ENCODE peak calls at places on chromosomes 7 and 10, in four cellular contexts. One of them, this sample, is unnamed. For H3K4me1, the result is how much of the 10 kb centered on the place peaks cover.

GRCh38 chr10:1206601-1207000 is 150.4 kb downstream of the WDR37 start:
- DNase-seq in A549: no peak
- DNase-seq in GM12878: no peak
- DNase-seq in HepG2: no peak
- DNase-seq in this sample: no peak

GRCh38 chr7:9796241-9796640 is 1177.4 kb upstream of the PHF14 start:
- DNase-seq in A549: no peak
- DNase-seq in GM12878: no peak
- DNase-seq in HepG2: no peak
- DNase-seq in this sample: no peak

GRCh38 chr10:132142396-132143161 is 44.2 kb upstream of the DPYSL4 start:
- DNase-seq in HepG2: no peak
- DNase-seq in A549: peak
- DNase-seq in GM12878: no peak
- DNase-seq in this sample: peak

GRCh38 chr10:23723796-23724195 is 284.9 kb downstream of the OTUD1 start:
- DNase-seq in GM12878: no peak
- DNase-seq in HepG2: no peak
- DNase-seq in A549: no peak
- DNase-seq in this sample: no peak

GRCh38 chr7:136900005-136900404 is 31.6 kb downstream of the CHRM2 start:
- DNase-seq in A549: no peak
- DNase-seq in HepG2: no peak
- DNase-seq in GM12878: no peak
- DNase-seq in this sample: no peak

GRCh38 chr10:108358912-108359311 is 1194.4 kb upstream of the SORCS1 start:
- DNase-seq in GM12878: peak
- DNase-seq in HepG2: peak
- DNase-seq in A549: peak
- DNase-seq in this sample: peak

GRCh38 chr10:5105626-5106025 is 11.4 kb downstream of the AKR1C3 start:
- DNase-seq in A549: no peak
- DNase-seq in HepG2: no peak
- DNase-seq in GM12878: no peak
- DNase-seq in this sample: no peak

GRCh38 chr10:4103586-4103985 is 318.6 kb upstream of the KLF6 start:
- DNase-seq in GM12878: no peak
- DNase-seq in HepG2: no peak
- DNase-seq in A549: no peak
- DNase-seq in this sample: no peak

GRCh38 chr10:11208908-11209809 is 191.5 kb downstream of the CELF2 start:
- DNase-seq in GM12878: no peak
- DNase-seq in HepG2: no peak
- DNase-seq in A549: no peak
- DNase-seq in this sample: no peak

GRCh38 chr7:42939457-42940240 is 7.5 kb downstream of the MRPL32 start:
- DNase-seq in A549: no peak
- DNase-seq in HepG2: no peak
- DNase-seq in GM12878: no peak
- DNase-seq in this sample: no peak

GRCh38 chr10:63657812-63658211 is 136.6 kb downstream of the REEP3 start:
- DNase-seq in HepG2: no peak
- DNase-seq in GM12878: no peak
- DNase-seq in A549: no peak
- DNase-seq in this sample: no peak

GRCh38 chr7:90246184-90246583 is 1.2 kb downstream of the CFAP69 start:
- DNase-seq in GM12878: no peak
- DNase-seq in A549: no peak
- DNase-seq in HepG2: no peak
- DNase-seq in this sample: no peak

GRCh38 chr7:51545131-51545530 is 228.5 kb upstream of the COBL start:
- DNase-seq in A549: no peak
- DNase-seq in HepG2: no peak
- DNase-seq in GM12878: no peak
- DNase-seq in this sample: no peak

GRCh38 chr10:113084031-113084430 is 134.0 kb downstream of the TCF7L2 start:
- DNase-seq in HepG2: no peak
- DNase-seq in A549: no peak
- DNase-seq in GM12878: no peak
- DNase-seq in this sample: no peak

GRCh38 chr10:73340121-73340520 is 18.5 kb downstream of the CFAP70 start:
- DNase-seq in A549: peak
- DNase-seq in HepG2: no peak
- DNase-seq in GM12878: no peak
- DNase-seq in this sample: no peak

GRCh38 chr10:51876528-51876927 is 177.1 kb upstream of the CSTF2T start:
- DNase-seq in GM12878: no peak
- DNase-seq in HepG2: no peak
- DNase-seq in A549: no peak
- DNase-seq in this sample: no peak
- H3K4me1 ChIP-seq in GM12878: under half
- H3K4me1 ChIP-seq in HepG2: under half
- H3K4me1 ChIP-seq in A549: under half
- H3K4me1 ChIP-seq in this sample: under half

GRCh38 chr7:100914879-100915442 is 19.3 kb upstream of the ACHE start:
- DNase-seq in GM12878: no peak
- DNase-seq in A549: peak
- DNase-seq in HepG2: no peak
- DNase-seq in this sample: no peak
- TF ChIP-seq PBX3 in GM12878: no peak
- TF ChIP-seq PBX3 in A549: no peak
- TF ChIP-seq PBX3 in HepG2: no peak
- TF ChIP-seq PBX3 in this sample: no peak

DNA sequence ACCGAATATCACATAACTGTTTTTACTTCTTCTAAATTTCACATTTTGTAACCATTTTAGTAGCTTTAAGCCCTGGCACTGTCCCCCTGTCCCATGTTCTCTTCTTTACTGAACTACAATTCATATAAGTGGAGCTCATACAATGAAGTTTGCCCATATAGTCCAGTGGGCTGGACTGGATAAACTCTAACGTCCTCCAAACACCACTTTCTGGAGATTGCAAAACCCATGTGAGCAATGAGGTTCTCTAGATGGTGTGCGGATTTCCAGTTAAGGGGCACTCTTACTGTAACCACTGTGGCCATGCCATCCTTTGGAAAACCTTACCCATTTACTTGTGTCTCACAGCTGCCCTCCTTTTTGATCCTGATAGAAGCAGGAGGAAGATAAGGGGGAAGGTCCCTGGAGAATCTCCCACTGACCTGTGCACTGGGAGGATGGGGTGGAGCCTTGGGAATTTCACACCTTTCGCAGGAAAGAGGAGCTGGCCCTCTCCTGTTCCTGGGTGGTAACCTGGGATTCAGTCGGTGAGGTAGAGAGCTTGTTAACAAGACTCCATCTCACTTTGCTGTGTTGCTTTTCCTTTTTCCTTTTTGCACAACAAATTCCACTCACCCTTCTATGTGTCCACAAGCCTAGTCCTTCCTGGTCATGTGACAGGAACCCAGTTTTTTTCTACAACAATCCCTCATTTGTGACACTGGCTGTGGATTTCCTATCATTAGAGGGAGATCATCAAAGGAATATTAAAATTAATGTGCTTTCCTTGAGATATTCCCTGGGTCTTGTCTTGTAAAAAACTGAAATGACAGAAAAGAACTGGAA is 120.7 kb downstream of the ARID5B start:
- DNase-seq in HepG2: no peak
- DNase-seq in A549: no peak
- DNase-seq in GM12878: no peak
- DNase-seq in this sample: no peak
- H3K4me1 ChIP-seq in HepG2: under half
- H3K4me1 ChIP-seq in A549: under half
- H3K4me1 ChIP-seq in GM12878: half or more
- H3K4me1 ChIP-seq in this sample: under half

DNA sequence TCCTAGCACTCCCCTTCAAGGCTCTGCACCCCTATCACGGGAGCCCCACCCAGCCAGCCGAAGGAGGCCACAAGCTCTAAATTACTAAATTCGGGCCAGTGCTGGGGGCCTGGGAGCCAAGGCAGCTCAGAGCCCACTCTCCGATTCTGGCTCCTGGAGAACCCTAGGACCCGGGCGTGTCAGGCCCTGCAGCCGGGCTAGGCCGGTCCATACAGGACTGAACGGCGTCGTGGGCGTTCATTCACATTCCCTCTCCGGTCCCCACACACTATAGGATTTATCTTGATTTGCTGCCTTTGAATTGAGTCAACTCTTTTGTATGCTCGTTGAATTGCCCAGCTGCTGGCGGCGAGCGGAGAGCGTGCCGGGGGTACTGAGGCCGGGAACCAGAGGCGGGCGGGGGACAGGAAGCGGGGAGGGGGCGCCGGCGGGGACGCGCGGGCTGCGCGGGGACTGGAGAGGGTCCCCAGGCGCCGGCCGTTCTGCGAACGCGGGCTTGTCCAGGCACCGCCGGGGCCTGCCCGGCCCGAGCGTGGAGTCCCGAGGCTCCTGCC is 1.1 kb upstream of the ELFN1 start:
- DNase-seq in HepG2: no peak
- DNase-seq in GM12878: no peak
- DNase-seq in A549: no peak
- DNase-seq in this sample: peak
- TF ChIP-seq PBX3 in HepG2: no peak
- TF ChIP-seq PBX3 in GM12878: no peak
- TF ChIP-seq PBX3 in A549: no peak
- TF ChIP-seq PBX3 in this sample: no peak

DNA sequence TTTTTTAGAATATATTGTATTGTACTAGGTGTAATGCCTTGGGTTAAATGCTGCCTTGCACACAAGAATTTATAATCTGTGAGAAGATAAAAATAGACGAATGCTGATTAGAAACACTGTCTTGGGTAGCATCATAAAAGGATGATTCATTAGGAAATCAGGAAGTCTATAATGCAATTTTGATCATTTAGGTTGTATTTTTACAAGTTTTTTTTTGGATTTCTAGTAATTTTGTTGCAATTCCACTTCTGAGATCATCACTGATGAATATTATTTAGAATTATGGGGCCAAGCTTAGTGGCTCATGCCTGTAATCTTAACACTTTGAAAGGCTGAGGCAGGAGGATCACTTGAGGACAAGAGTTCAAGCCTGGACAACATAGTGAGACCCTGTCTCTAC is 29.6 kb downstream of the WBP1L start:
- DNase-seq in HepG2: no peak
- DNase-seq in A549: no peak
- DNase-seq in GM12878: no peak
- DNase-seq in this sample: no peak
- H3K4me1 ChIP-seq in HepG2: half or more
- H3K4me1 ChIP-seq in A549: under half
- H3K4me1 ChIP-seq in GM12878: under half
- H3K4me1 ChIP-seq in this sample: under half

GRCh38 chr10:17001297-17001744 is 128.3 kb downstream of the CUBN start:
- DNase-seq in A549: no peak
- DNase-seq in GM12878: no peak
- DNase-seq in HepG2: no peak
- DNase-seq in this sample: no peak

GRCh38 chr10:17003151-17003550 is 126.5 kb downstream of the CUBN start:
- DNase-seq in A549: no peak
- DNase-seq in HepG2: no peak
- DNase-seq in GM12878: no peak
- DNase-seq in this sample: peak

GRCh38 chr10:17003666-17004065 is 125.9 kb downstream of the CUBN start:
- DNase-seq in GM12878: no peak
- DNase-seq in HepG2: no peak
- DNase-seq in A549: no peak
- DNase-seq in this sample: no peak

GRCh38 chr10:16999665-17000451 is 129.8 kb downstream of the CUBN start:
- DNase-seq in A549: no peak
- DNase-seq in HepG2: no peak
- DNase-seq in GM12878: no peak
- DNase-seq in this sample: no peak

GRCh38 chr10:17001961-17002749 is 127.5 kb downstream of the CUBN start:
- DNase-seq in A549: no peak
- DNase-seq in HepG2: no peak
- DNase-seq in GM12878: no peak
- DNase-seq in this sample: no peak
- TF ChIP-seq PBX3 in A549: no peak
- TF ChIP-seq PBX3 in HepG2: no peak
- TF ChIP-seq PBX3 in GM12878: no peak
- TF ChIP-seq PBX3 in this sample: no peak

GRCh38 chr7:5417106-5418071 is 6.2 kb downstream of the TNRC18 start:
- DNase-seq in GM12878: no peak
- DNase-seq in HepG2: no peak
- DNase-seq in A549: peak
- DNase-seq in this sample: no peak
- H3K4me1 ChIP-seq in GM12878: under half
- H3K4me1 ChIP-seq in HepG2: half or more
- H3K4me1 ChIP-seq in A549: under half
- H3K4me1 ChIP-seq in this sample: under half

DNA sequence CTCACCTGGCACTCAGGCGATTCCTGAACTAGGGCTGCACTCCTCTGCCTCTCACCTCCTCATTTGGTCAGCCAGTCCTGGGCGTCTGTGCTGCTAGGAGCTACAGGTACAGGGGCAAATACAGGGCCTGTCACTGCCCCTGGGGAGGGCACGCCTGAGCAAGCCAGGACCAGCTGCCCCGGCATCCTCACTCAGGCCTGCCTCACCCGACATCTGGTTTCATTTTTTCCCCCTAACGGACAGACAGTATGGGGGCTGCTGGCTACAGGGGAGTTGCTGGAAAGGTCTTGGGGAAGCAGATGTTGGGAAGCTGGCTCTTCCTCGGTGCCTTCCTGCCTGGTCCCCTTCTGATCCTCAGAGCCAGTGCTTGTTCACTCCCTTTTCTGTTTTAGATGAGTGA is 77.3 kb upstream of the PPIF start:
- DNase-seq in HepG2: no peak
- DNase-seq in GM12878: no peak
- DNase-seq in A549: no peak
- DNase-seq in this sample: peak
- TF ChIP-seq PBX3 in HepG2: no peak
- TF ChIP-seq PBX3 in GM12878: no peak
- TF ChIP-seq PBX3 in A549: no peak
- TF ChIP-seq PBX3 in this sample: no peak

This sample was measured in SK-N-SH.